ENCODE peak calls at places on chromosomes 12 and 14, in four cellular contexts. T is GM12878, G is GM12891, M is HL-60. Q is an unnamed sample.

GRCh38 chr12:113435367-113435766 is 13.2 kb downstream of the SDSL start:
- DNase-seq in M (no peak), G (no peak), T (no peak), Q (no peak)

GRCh38 chr12:80714055-80714454 is 2.7 kb upstream of the MYF5 start:
- DNase-seq in T (no peak), M (no peak), G (no peak), Q (no peak)

GRCh38 chr14:20477211-20477876 is 8.1 kb downstream of the PNP start:
- DNase-seq in M (no peak), G (no peak), T (no peak), Q (peak; percentile 51)

GRCh38 chr12:93319523-93320045 is 58.1 kb upstream of the NUDT4 start:
- DNase-seq in G (no peak), T (no peak), M (no peak), Q (no peak)

GRCh38 chr14:65287264-65288131 is 125.0 kb upstream of the FUT8 start:
- DNase-seq in T (no peak), G (peak; percentile 53), M (peak; percentile 27), Q (no peak)

GRCh38 chr12:21456291-21456780 is 18.9 kb downstream of the PYROXD1 start:
- DNase-seq in M (peak; percentile 70), T (no peak), G (no peak), Q (no peak)

GRCh38 chr12:57694459-57695019 is 607 bp downstream of the OS9 start:
- DNase-seq in M (no peak), G (no peak), T (no peak), Q (peak; percentile 38)

GRCh38 chr12:52925717-52926595 is 21.1 kb upstream of the KRT8 start:
- DNase-seq in T (no peak), G (no peak), M (no peak), Q (no peak)

GRCh38 chr12:115840159-115840558 is 437.3 kb downstream of the MED13L start:
- DNase-seq in M (no peak), G (no peak), T (no peak), Q (no peak)

GRCh38 chr14:20803221-20803620 is 577 bp upstream of the RNASE1 start:
- DNase-seq in T (no peak), M (no peak), G (no peak), Q (no peak)

GRCh38 chr14:21109377-21110260 is 8.8 kb downstream of the TMEM253 start:
- DNase-seq in M (no peak), T (peak; percentile 57), G (no peak), Q (no peak)

GRCh38 chr14:104746951-104747481 is 5.9 kb upstream of the SIVA1 start:
- DNase-seq in G (no peak), M (no peak), T (no peak), Q (no peak)

GRCh38 chr14:93331375-93332031 is 1.3 kb downstream of the BTBD7 start:
- DNase-seq in T (no peak), M (no peak), G (no peak), Q (no peak)

GRCh38 chr14:90827919-90828610 is 11.8 kb upstream of the TTC7B start:
- DNase-seq in T (peak; percentile 15), M (peak; percentile 64), G (peak; percentile 77), Q (peak; percentile 97)

GRCh38 chr12:27305673-27306504 is 26.7 kb upstream of the BMAL2 start:
- DNase-seq in T (no peak), G (no peak), M (no peak), Q (peak; percentile 10)

GRCh38 chr12:14993537-14994266 is 20.9 kb downstream of the PDE6H start:
- DNase-seq in M (no peak), G (no peak), T (no peak), Q (no peak)

GRCh38 chr14:72611956-72612500 is 281.9 kb downstream of the DPF3 start:
- DNase-seq in M (no peak), G (no peak), T (no peak), Q (no peak)

GRCh38 chr14:94564381-94564780 is 3.1 kb downstream of the SERPINA4 start:
- DNase-seq in T (no peak), G (no peak), M (no peak), Q (no peak)

GRCh38 chr14:86646688-86647687 is 1117.0 kb downstream of the FLRT2 start:
- DNase-seq in T (no peak), M (no peak), G (no peak), Q (no peak)

DNA sequence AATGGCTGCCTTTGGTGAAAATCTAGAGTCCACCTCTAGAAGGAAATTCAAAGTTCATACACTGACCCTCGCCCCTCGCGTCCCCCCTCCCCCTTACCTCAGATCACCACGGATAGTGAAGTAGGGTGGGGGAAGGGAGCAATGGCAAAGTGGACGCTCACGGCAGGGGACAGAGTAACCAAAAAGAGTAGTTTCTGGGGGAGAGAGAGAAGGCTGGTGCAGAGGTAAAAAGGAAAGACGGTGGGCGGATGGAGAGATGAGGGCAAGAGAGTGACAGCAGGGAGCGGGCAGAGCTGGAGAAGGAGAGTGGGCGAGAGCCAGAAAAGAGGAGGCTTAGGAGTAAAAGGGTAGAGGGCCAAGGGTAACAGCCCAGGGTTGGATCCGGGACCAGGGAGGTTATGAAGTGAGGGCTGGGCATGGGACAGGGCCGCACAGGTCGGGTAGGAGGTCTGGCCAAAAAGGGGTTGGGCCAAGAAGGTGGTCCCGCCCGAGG is 423 bp downstream of the ALDH6A1 start:
- DNase-seq in T (no peak), G (no peak), M (no peak), Q (no peak)
- TF ChIP-seq SPI1 in T (no peak), G (no peak), M (no peak), Q (no peak)

GRCh38 chr12:124758266-124759200 is 105.1 kb downstream of the SCARB1 start:
- DNase-seq in G (no peak), T (no peak), M (no peak), Q (no peak)

GRCh38 chr12:124760548-124760947 is 103.1 kb downstream of the SCARB1 start:
- DNase-seq in T (no peak), G (no peak), M (no peak), Q (no peak)

GRCh38 chr12:124761056-124761455 is 102.6 kb downstream of the SCARB1 start:
- DNase-seq in M (no peak), T (no peak), G (no peak), Q (no peak)

GRCh38 chr12:124761876-124762275 is 101.8 kb downstream of the SCARB1 start:
- DNase-seq in G (no peak), M (no peak), T (no peak), Q (no peak)

DNA sequence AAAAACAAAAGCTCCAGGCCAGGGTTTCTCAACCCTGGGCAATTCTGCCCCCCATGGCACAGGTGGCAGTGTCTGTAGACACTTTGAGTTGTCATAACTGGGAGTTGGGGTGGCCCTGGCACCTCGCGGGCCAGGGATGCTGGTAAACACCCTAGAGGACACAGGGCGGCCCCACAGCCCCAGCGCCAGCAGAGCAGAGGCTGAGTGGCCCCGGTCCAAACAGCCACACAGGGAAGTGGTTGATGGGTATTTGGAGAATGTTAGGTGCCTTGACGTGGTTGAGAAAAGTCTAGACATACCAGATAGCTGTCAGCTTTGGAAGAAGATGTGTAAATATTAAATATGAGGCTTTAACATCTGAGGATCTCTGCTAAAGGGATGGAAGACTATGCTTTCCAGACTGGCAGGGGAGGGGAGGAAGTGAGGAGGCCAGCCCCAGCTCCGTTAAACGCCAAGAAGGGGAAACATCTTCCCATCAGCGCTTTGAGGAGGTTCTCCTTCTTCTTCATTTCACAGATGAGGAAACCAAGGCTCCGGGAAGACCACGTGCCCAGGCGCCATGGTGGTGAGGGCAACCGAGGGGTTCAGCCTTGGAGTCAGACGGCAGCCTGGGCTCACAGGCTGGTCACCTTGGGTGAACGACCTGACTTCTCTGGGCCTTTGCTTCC is 103.7 kb downstream of the SCARB1 start:
- DNase-seq in M (no peak), T (no peak), G (no peak), Q (no peak)
- TF ChIP-seq SPI1 in M (peak; percentile 80), T (no peak), G (no peak), Q (no peak)

DNA sequence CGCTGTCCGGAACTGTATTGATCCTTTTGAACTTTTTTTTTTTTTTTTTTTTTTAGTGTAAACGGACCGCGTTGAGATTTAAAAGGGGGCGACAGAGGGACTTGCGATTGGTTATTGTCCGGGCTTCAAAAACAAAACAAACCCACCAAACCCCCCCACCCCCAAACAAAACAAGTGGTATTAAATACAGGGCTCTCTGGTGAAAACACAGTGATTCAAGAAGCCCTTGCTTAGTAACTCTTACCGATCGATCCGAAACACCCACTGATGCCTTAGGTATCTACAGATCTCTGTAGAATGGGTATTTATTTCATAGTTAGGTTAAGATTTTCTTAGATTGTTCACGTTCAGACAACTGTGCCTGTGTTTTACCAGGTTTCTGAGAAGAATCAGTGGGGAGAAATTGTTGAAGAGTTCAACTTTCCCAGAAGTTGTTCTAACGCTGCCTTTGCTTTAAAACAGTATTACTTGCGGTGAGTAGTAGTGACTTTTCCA is 1.4 kb downstream of the ARID2 start:
- DNase-seq in T (no peak), M (no peak), G (no peak), Q (peak; percentile 44)
- TF ChIP-seq SPI1 in T (no peak), M (no peak), G (no peak), Q (no peak)

GRCh38 chr14:31990959-31991541 is 86.1 kb upstream of the ARHGAP5 start:
- DNase-seq in M (no peak), G (no peak), T (no peak), Q (no peak)

GRCh38 chr14:31992051-31992450 is 85.1 kb upstream of the ARHGAP5 start:
- DNase-seq in T (no peak), M (no peak), G (no peak), Q (no peak)

GRCh38 chr14:31994391-31995033 is 82.6 kb upstream of the ARHGAP5 start:
- DNase-seq in T (no peak), G (no peak), M (no peak), Q (no peak)

GRCh38 chr14:31990183-31990862 is 86.8 kb upstream of the ARHGAP5 start:
- DNase-seq in M (no peak), T (no peak), G (no peak), Q (no peak)

DNA sequence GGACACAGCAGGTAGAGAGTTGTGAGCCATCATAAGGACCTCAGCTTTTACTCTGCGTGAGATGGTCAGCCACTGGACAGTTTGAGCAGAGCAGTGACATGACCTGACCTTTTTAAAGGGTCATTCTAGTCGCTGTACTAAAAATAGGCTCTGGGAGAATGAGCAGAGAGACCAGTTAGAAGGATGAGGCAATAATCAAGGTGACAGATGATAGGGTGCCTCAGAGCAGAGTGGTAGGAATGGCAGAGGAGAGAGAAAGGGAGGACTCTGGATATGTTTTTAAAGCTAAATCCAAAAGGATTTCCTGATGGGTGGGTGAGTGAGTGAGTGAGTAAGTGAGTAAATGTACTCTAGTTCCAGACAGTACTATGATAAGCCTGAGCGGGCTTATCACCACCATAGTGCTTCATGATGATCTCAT is 83.6 kb upstream of the ARHGAP5 start:
- DNase-seq in M (no peak), G (no peak), T (no peak), Q (no peak)
- TF ChIP-seq SPI1 in M (no peak), G (no peak), T (no peak), Q (no peak)

GRCh38 chr12:4293299-4293941 is 19.9 kb downstream of the CCND2 start:
- DNase-seq in M (no peak), G (no peak), T (no peak), Q (no peak)
- TF ChIP-seq SPI1 in M (no peak), G (no peak), T (no peak), Q (no peak)

Q was measured in K562.